ENCODE peak calls at places on chromosome 6, in seven cellular contexts. T, H, S, V, P, R and K are unnamed samples.
A peak's percentile ranks its signal among the peaks of the same experiment; 100 is the strongest.

GRCh38 chr6:73732845-73733675 is 37.1 kb downstream of the CD109 start:
- DNase-seq in H (peak; percentile 46), T (peak; percentile 51), R (peak; percentile 11), S (peak; percentile 24), V (peak; percentile 10), P (peak; percentile 69), K (no peak)

GRCh38 chr6:113672691-113673149 is 184.4 kb upstream of the MARCKS start:
- DNase-seq in P (no peak), R (peak; percentile 23), T (peak; percentile 58), H (peak; percentile 75), V (no peak), S (no peak), K (no peak)

GRCh38 chr6:161486326-161486725 is 212.5 kb upstream of the AGPAT4 start:
- DNase-seq in H (peak; percentile 77), V (no peak), P (no peak), R (no peak), S (peak; percentile 84), T (no peak), K (peak; percentile 35)

GRCh38 chr6:96058094-96058493 is 42.3 kb downstream of the FUT9 start:
- DNase-seq in S (no peak), T (no peak), H (no peak), V (no peak), R (no peak), P (no peak), K (no peak)

GRCh38 chr6:30763618-30764489 is 19.5 kb upstream of the IER3 start:
- DNase-seq in P (no peak), V (no peak), H (peak; percentile 87), R (no peak), T (no peak), S (no peak), K (no peak)

GRCh38 chr6:6678811-6679210 is 90.3 kb downstream of the LY86 start:
- DNase-seq in P (no peak), T (no peak), S (no peak), V (no peak), H (no peak), R (no peak), K (no peak)

GRCh38 chr6:34447915-34448314 is 18.0 kb upstream of the PACSIN1 start:
- DNase-seq in H (no peak), P (no peak), S (no peak), T (peak; percentile 70), V (no peak), R (no peak), K (no peak)

GRCh38 chr6:47180633-47181032 is 129.1 kb downstream of the TNFRSF21 start:
- DNase-seq in V (no peak), T (no peak), S (peak; percentile 65), H (no peak), R (no peak), P (no peak), K (no peak)

GRCh38 chr6:56713285-56713684 is 70.6 kb upstream of the DST start:
- DNase-seq in T (no peak), R (peak; percentile 18), V (no peak), S (no peak), P (no peak), H (peak; percentile 92), K (no peak)

GRCh38 chr6:32116674-32117073 is 7.5 kb upstream of the TNXB start:
- DNase-seq in V (no peak), R (peak; percentile 16), S (no peak), H (no peak), P (no peak), T (no peak), K (no peak)

GRCh38 chr6:141484726-141485125 is 648.0 kb upstream of the GJE1 start:
- DNase-seq in H (no peak), T (no peak), V (no peak), P (no peak), R (no peak), S (no peak), K (no peak)

GRCh38 chr6:168031411-168032382 is 34.2 kb downstream of the KIF25 start:
- DNase-seq in R (no peak), S (no peak), H (peak; percentile 62), T (no peak), P (peak; percentile 36), V (no peak), K (no peak)

GRCh38 chr6:9527679-9528286 is 887.1 kb downstream of the TFAP2A start:
- DNase-seq in T (no peak), H (no peak), R (no peak), V (no peak), P (no peak), S (no peak), K (no peak)

GRCh38 chr6:106510090-106510970 is 119.0 kb downstream of the RTN4IP1 start:
- DNase-seq in S (peak; percentile 56), R (peak; percentile 53), T (peak; percentile 89), P (no peak), V (no peak), H (no peak), K (no peak)

GRCh38 chr6:117677553-117678131 is 2.4 kb downstream of the NUS1 start:
- DNase-seq in S (peak; percentile 82), T (no peak), V (no peak), H (peak; percentile 8), R (no peak), P (no peak), K (no peak)

GRCh38 chr6:142722010-142722409 is 223.0 kb downstream of the HIVEP2 start:
- DNase-seq in S (no peak), H (no peak), P (no peak), R (no peak), V (no peak), T (no peak), K (no peak)

GRCh38 chr6:107819976-107820551 is 4.0 kb downstream of the SCML4 start:
- DNase-seq in S (no peak), R (no peak), P (no peak), V (no peak), H (no peak), T (no peak), K (no peak)

GRCh38 chr6:56430629-56431600 is 183.5 kb upstream of the COL21A1 start:
- DNase-seq in P (no peak), H (no peak), V (no peak), S (no peak), T (no peak), R (no peak), K (no peak)

GRCh38 chr6:131062245-131063027 is 609 bp downstream of the EPB41L2 start:
- DNase-seq in R (peak; percentile 47), H (no peak), V (no peak), S (no peak), T (peak; percentile 51), P (peak; percentile 58), K (peak; percentile 41)

GRCh38 chr6:25842526-25842925 is 10.7 kb upstream of the SLC17A1 start:
- DNase-seq in H (no peak), T (no peak), R (no peak), S (no peak), V (no peak), P (no peak), K (no peak)

GRCh38 chr6:52511572-52512151 is 65.2 kb downstream of the TRAM2 start:
- DNase-seq in T (no peak), P (no peak), S (no peak), H (peak; percentile 58), V (no peak), R (no peak), K (no peak)

GRCh38 chr6:52508261-52508739 is 68.6 kb downstream of the TRAM2 start:
- DNase-seq in R (no peak), V (no peak), S (no peak), T (no peak), P (no peak), H (no peak), K (no peak)

GRCh38 chr6:52511163-52511562 is 65.7 kb downstream of the TRAM2 start:
- DNase-seq in V (no peak), P (no peak), H (no peak), T (no peak), R (no peak), S (no peak), K (no peak)

GRCh38 chr6:52509281-52510212 is 67.3 kb downstream of the TRAM2 start:
- DNase-seq in H (peak; percentile 36), P (no peak), S (no peak), V (no peak), T (no peak), R (no peak), K (no peak)

DNA sequence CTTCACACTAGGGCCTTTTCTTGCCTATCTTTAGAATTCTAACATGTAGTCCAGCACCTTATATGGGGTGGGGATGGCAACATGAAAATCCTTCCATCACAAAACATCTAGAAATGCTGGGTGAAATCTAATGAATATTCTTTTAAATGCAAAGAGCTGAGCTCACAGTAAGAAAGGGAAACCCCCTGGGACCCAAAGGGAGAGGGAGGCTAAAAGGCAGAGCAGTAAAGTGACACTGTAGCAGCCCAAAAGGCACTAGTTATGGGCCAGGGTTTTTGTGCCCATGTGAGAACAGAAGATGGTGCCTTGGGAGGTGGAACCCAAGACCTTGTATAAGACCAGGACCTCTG is 66.7 kb downstream of the TRAM2 start:
- DNase-seq in V (no peak), T (no peak), H (no peak), S (no peak), P (no peak), R (no peak), K (no peak)
- H3K27ac ChIP-seq in V (no peak overlapping the region), T (no peak overlapping the region), H (peak overlapping the region; percentile 75), S (no peak overlapping the region), P (no peak overlapping the region), R (no peak overlapping the region), K (no peak overlapping the region)

DNA sequence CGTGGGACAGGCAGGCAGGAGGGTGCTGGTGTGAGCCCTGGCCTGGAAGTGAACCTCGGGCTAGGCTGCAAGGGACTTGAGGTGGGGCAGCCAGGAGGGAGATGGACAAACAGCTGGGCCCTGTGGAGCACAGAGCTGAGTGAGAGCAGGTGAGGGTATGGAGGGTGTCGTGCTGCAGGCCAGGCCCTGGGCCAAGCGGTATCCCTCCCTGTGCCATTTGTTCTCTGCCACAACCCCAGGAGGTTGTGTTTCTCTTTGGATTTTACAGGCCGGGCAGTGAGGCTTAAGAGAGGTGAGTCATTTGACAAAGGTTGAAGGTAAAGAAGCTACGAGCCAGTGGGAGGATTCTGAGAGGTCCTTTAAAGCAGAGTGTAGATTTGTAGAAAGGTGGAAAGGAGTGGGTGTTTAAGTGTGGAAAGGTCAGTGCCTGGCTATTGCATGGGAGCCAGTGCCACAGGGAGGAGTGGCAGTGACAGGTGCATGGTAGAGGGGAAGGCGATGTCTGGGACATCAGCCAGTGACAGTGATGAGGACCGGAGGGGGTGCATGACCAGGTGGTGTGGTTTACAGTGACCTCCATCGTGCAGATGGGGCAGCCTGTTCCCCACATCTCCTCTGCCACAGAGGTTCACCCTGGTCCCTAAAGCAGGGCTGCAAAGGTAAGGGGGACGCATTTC is 39.8 kb downstream of the GMPR start:
- DNase-seq in S (no peak), R (no peak), P (no peak), T (no peak), V (no peak), H (no peak), K (no peak)
- H3K27ac ChIP-seq in S (peak overlapping the region; percentile 7), R (no peak overlapping the region), P (no peak overlapping the region), T (peak overlapping the region; percentile 11), V (no peak overlapping the region), H (peak overlapping the region; percentile 68), K (no peak overlapping the region)

GRCh38 chr6:110547266-110547964 is 71.0 kb upstream of the SLC22A16 start:
- DNase-seq in R (no peak), P (no peak), V (no peak), T (no peak), S (no peak), H (peak; percentile 69), K (no peak)
- H3K27ac ChIP-seq in R (no peak overlapping the region), P (peak overlapping the region; percentile 95), V (no peak overlapping the region), T (no peak overlapping the region), S (peak overlapping the region; percentile 74), H (peak overlapping the region; percentile 69), K (peak overlapping the region; percentile 99)

DNA sequence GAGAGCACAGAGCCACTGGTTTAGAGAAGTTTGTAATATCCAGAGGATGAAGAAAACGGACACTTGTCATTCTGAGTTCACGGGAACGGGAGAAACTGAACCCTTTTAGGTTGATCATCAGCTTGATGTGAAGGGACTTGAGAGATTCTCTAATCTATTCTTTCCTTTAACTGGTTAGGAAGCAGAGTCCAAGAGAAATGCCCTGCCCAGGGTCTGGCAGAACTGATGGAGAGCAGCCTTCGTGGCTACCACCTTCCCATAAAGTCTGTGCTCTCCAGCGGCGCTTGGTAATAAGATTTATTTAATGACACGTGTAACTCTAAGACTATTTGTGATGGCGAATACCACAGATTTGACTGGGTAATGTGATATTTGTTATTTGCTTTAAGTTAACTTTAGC is 36.0 kb downstream of the E2F3 start:
- DNase-seq in S (no peak), R (no peak), P (no peak), H (no peak), V (no peak), T (no peak), K (no peak)
- H3K27ac ChIP-seq in S (no peak overlapping the region), R (no peak overlapping the region), P (no peak overlapping the region), H (no peak overlapping the region), V (no peak overlapping the region), T (no peak overlapping the region), K (no peak overlapping the region)